ENCODE peak calls at places on chromosome 4, in six cellular contexts. One of them, this sample, is unnamed.

GRCh38 chr4:91256043-91256442 is 1047.7 kb upstream of the GRID2 start:
- DNase-seq in stromal cell of bone marrow: no peak
- DNase-seq in NCI-H1105: no peak
- DNase-seq in stimulated activated CD4-positive, alpha-beta T cell treated with anti-CD3 and anti-CD28 coated beads, Interleukin-1b, Interleukin-23, amount 100 ng/mL, for 48 hours: no peak
- DNase-seq in T follicular helper cell: no peak
- DNase-seq in AG08395: no peak
- DNase-seq in this sample: no peak

GRCh38 chr4:70570796-70571195 is 21.3 kb upstream of the AMBN start:
- DNase-seq in stromal cell of bone marrow: no peak
- DNase-seq in NCI-H1105: no peak
- DNase-seq in stimulated activated CD4-positive, alpha-beta T cell treated with anti-CD3 and anti-CD28 coated beads, Interleukin-1b, Interleukin-23, amount 100 ng/mL, for 48 hours: no peak
- DNase-seq in T follicular helper cell: no peak
- DNase-seq in AG08395: no peak
- DNase-seq in this sample: no peak

GRCh38 chr4:27760176-27760575 is 899.5 kb downstream of the STIM2 start:
- DNase-seq in stromal cell of bone marrow: no peak
- DNase-seq in NCI-H1105: no peak
- DNase-seq in stimulated activated CD4-positive, alpha-beta T cell treated with anti-CD3 and anti-CD28 coated beads, Interleukin-1b, Interleukin-23, amount 100 ng/mL, for 48 hours: no peak
- DNase-seq in T follicular helper cell: no peak
- DNase-seq in AG08395: no peak
- DNase-seq in this sample: no peak

GRCh38 chr4:176302283-176303275 is 17.2 kb upstream of the SPCS3 start:
- DNase-seq in stromal cell of bone marrow: no peak
- DNase-seq in NCI-H1105: no peak
- DNase-seq in stimulated activated CD4-positive, alpha-beta T cell treated with anti-CD3 and anti-CD28 coated beads, Interleukin-1b, Interleukin-23, amount 100 ng/mL, for 48 hours: no peak
- DNase-seq in T follicular helper cell: no peak
- DNase-seq in AG08395: peak
- DNase-seq in this sample: peak

GRCh38 chr4:126404549-126404948 is 1089.8 kb downstream of the FAT4 start:
- DNase-seq in stromal cell of bone marrow: no peak
- DNase-seq in NCI-H1105: no peak
- DNase-seq in stimulated activated CD4-positive, alpha-beta T cell treated with anti-CD3 and anti-CD28 coated beads, Interleukin-1b, Interleukin-23, amount 100 ng/mL, for 48 hours: no peak
- DNase-seq in T follicular helper cell: no peak
- DNase-seq in AG08395: peak
- DNase-seq in this sample: no peak

GRCh38 chr4:25030283-25031076 is at the start of gene LGI2:
- DNase-seq in stromal cell of bone marrow: no peak
- DNase-seq in NCI-H1105: peak
- DNase-seq in stimulated activated CD4-positive, alpha-beta T cell treated with anti-CD3 and anti-CD28 coated beads, Interleukin-1b, Interleukin-23, amount 100 ng/mL, for 48 hours: no peak
- DNase-seq in T follicular helper cell: no peak
- DNase-seq in AG08395: peak
- DNase-seq in this sample: no peak

GRCh38 chr4:129429566-129430339 is 333.8 kb downstream of the C4orf33 start:
- DNase-seq in stromal cell of bone marrow: peak
- DNase-seq in NCI-H1105: no peak
- DNase-seq in stimulated activated CD4-positive, alpha-beta T cell treated with anti-CD3 and anti-CD28 coated beads, Interleukin-1b, Interleukin-23, amount 100 ng/mL, for 48 hours: no peak
- DNase-seq in T follicular helper cell: no peak
- DNase-seq in AG08395: no peak
- DNase-seq in this sample: no peak

GRCh38 chr4:686371-687040 is 2.4 kb downstream of the SLC49A3 start:
- DNase-seq in stromal cell of bone marrow: no peak
- DNase-seq in NCI-H1105: no peak
- DNase-seq in stimulated activated CD4-positive, alpha-beta T cell treated with anti-CD3 and anti-CD28 coated beads, Interleukin-1b, Interleukin-23, amount 100 ng/mL, for 48 hours: no peak
- DNase-seq in T follicular helper cell: no peak
- DNase-seq in AG08395: no peak
- DNase-seq in this sample: no peak

GRCh38 chr4:1842339-1842895 is 13.5 kb downstream of the LETM1 start:
- DNase-seq in stromal cell of bone marrow: no peak
- DNase-seq in NCI-H1105: no peak
- DNase-seq in stimulated activated CD4-positive, alpha-beta T cell treated with anti-CD3 and anti-CD28 coated beads, Interleukin-1b, Interleukin-23, amount 100 ng/mL, for 48 hours: no peak
- DNase-seq in T follicular helper cell: no peak
- DNase-seq in AG08395: no peak
- DNase-seq in this sample: no peak

GRCh38 chr4:89242864-89243740 is 64.5 kb downstream of the GPRIN3 start:
- DNase-seq in stromal cell of bone marrow: no peak
- DNase-seq in NCI-H1105: peak
- DNase-seq in stimulated activated CD4-positive, alpha-beta T cell treated with anti-CD3 and anti-CD28 coated beads, Interleukin-1b, Interleukin-23, amount 100 ng/mL, for 48 hours: no peak
- DNase-seq in T follicular helper cell: peak
- DNase-seq in AG08395: no peak
- DNase-seq in this sample: no peak

GRCh38 chr4:179165339-179165738 is 1723.1 kb upstream of the AGA start:
- DNase-seq in stromal cell of bone marrow: no peak
- DNase-seq in NCI-H1105: no peak
- DNase-seq in stimulated activated CD4-positive, alpha-beta T cell treated with anti-CD3 and anti-CD28 coated beads, Interleukin-1b, Interleukin-23, amount 100 ng/mL, for 48 hours: no peak
- DNase-seq in T follicular helper cell: no peak
- DNase-seq in AG08395: no peak
- DNase-seq in this sample: no peak

GRCh38 chr4:105630670-105631655 is 77.5 kb downstream of the INTS12 start:
- DNase-seq in stromal cell of bone marrow: no peak
- DNase-seq in NCI-H1105: no peak
- DNase-seq in stimulated activated CD4-positive, alpha-beta T cell treated with anti-CD3 and anti-CD28 coated beads, Interleukin-1b, Interleukin-23, amount 100 ng/mL, for 48 hours: no peak
- DNase-seq in T follicular helper cell: no peak
- DNase-seq in AG08395: no peak
- DNase-seq in this sample: no peak